ENCODE peak calls at places on chromosome 22, in four cellular contexts. One of them, this sample, is unnamed.

GRCh38 chr22:46537946-46538815 is 761 bp upstream of the CELSR1 start:
- DNase-seq in AG08396: peak
- DNase-seq in posterior cingulate gyrus: no peak
- DNase-seq in lung microvascular endothelial cell: no peak
- DNase-seq in this sample: peak

GRCh38 chr22:43341565-43341964 is 1.6 kb downstream of the SCUBE1 start:
- DNase-seq in posterior cingulate gyrus: no peak
- DNase-seq in lung microvascular endothelial cell: no peak
- DNase-seq in AG08396: no peak
- DNase-seq in this sample: no peak

GRCh38 chr22:28019881-28020861 is 101.1 kb upstream of the PITPNB start:
- DNase-seq in lung microvascular endothelial cell: peak
- DNase-seq in AG08396: peak
- DNase-seq in posterior cingulate gyrus: peak
- DNase-seq in this sample: peak

GRCh38 chr22:24208012-24208749 is 26.9 kb downstream of the SUSD2 start:
- DNase-seq in lung microvascular endothelial cell: peak
- DNase-seq in posterior cingulate gyrus: no peak
- DNase-seq in AG08396: peak
- DNase-seq in this sample: peak

GRCh38 chr22:43002198-43002577 is 12.8 kb downstream of the PACSIN2 start:
- DNase-seq in AG08396: no peak
- DNase-seq in posterior cingulate gyrus: no peak
- DNase-seq in lung microvascular endothelial cell: peak
- DNase-seq in this sample: peak

GRCh38 chr22:32469799-32470212 is 4.8 kb upstream of the FBXO7 start:
- DNase-seq in posterior cingulate gyrus: peak
- DNase-seq in AG08396: peak
- DNase-seq in lung microvascular endothelial cell: peak
- DNase-seq in this sample: peak

GRCh38 chr22:41485033-41485432 is 16.1 kb downstream of the ACO2 start:
- DNase-seq in AG08396: no peak
- DNase-seq in lung microvascular endothelial cell: no peak
- DNase-seq in posterior cingulate gyrus: no peak
- DNase-seq in this sample: no peak

GRCh38 chr22:47042116-47042825 is 279.8 kb downstream of the TBC1D22A start:
- DNase-seq in posterior cingulate gyrus: no peak
- DNase-seq in AG08396: no peak
- DNase-seq in lung microvascular endothelial cell: no peak
- DNase-seq in this sample: no peak

GRCh38 chr22:42439821-42440674 is 7.8 kb upstream of the NFAM1 start:
- DNase-seq in AG08396: peak
- DNase-seq in lung microvascular endothelial cell: peak
- DNase-seq in posterior cingulate gyrus: no peak
- DNase-seq in this sample: no peak

GRCh38 chr22:40020956-40021355 is 26.2 kb downstream of the FAM83F start:
- DNase-seq in lung microvascular endothelial cell: no peak
- DNase-seq in posterior cingulate gyrus: no peak
- DNase-seq in AG08396: no peak
- DNase-seq in this sample: no peak

GRCh38 chr22:44702479-44703219 is 645 bp downstream of the PRR5 start:
- DNase-seq in posterior cingulate gyrus: no peak
- DNase-seq in lung microvascular endothelial cell: no peak
- DNase-seq in AG08396: peak
- DNase-seq in this sample: no peak

GRCh38 chr22:29344137-29344536 is 28.6 kb upstream of the RASL10A start:
- DNase-seq in posterior cingulate gyrus: peak
- DNase-seq in AG08396: peak
- DNase-seq in lung microvascular endothelial cell: peak
- DNase-seq in this sample: peak